ENCODE peak calls at places on chromosomes 3 and 15, in five cellular contexts. One of them, this sample, is unnamed.
A peak's percentile ranks its signal among the peaks of the same experiment; 100 is the strongest.

GRCh38 chr3:182509312-182509711 is 284.0 kb upstream of the ATP11B start:
- DNase-seq in foreskin fibroblast: no peak
- DNase-seq in PC-9: no peak
- DNase-seq in HFF-Myc: no peak
- DNase-seq in WTC11: no peak
- DNase-seq in this sample: no peak

GRCh38 chr3:51686512-51687215 is 15.6 kb downstream of the TEX264 start:
- DNase-seq in PC-9: no peak
- DNase-seq in WTC11: no peak
- DNase-seq in HFF-Myc: no peak
- DNase-seq in foreskin fibroblast: peak; percentile 58
- DNase-seq in this sample: no peak

GRCh38 chr3:124811441-124811840 is 75.7 kb downstream of the ITGB5 start:
- DNase-seq in WTC11: no peak
- DNase-seq in foreskin fibroblast: peak; percentile 69
- DNase-seq in PC-9: no peak
- DNase-seq in HFF-Myc: no peak
- DNase-seq in this sample: no peak

GRCh38 chr3:181797431-181797830 is 85.7 kb downstream of the SOX2 start:
- DNase-seq in WTC11: no peak
- DNase-seq in HFF-Myc: no peak
- DNase-seq in foreskin fibroblast: no peak
- DNase-seq in PC-9: no peak
- DNase-seq in this sample: no peak

GRCh38 chr3:41893977-41894376 is 67.9 kb downstream of the ULK4 start:
- DNase-seq in HFF-Myc: peak; percentile 12
- DNase-seq in foreskin fibroblast: peak; percentile 72
- DNase-seq in WTC11: no peak
- DNase-seq in PC-9: no peak
- DNase-seq in this sample: no peak

GRCh38 chr15:91779960-91780359 is 73.5 kb upstream of the SLCO3A1 start:
- DNase-seq in HFF-Myc: no peak
- DNase-seq in PC-9: no peak
- DNase-seq in foreskin fibroblast: no peak
- DNase-seq in WTC11: no peak
- DNase-seq in this sample: no peak

GRCh38 chr15:28919679-28920655 is 34.2 kb downstream of the APBA2 start:
- DNase-seq in foreskin fibroblast: no peak
- DNase-seq in HFF-Myc: no peak
- DNase-seq in PC-9: no peak
- DNase-seq in WTC11: peak; percentile 3
- DNase-seq in this sample: peak; percentile 54

GRCh38 chr15:64894395-64895056 is 17.2 kb upstream of the ANKDD1A start:
- DNase-seq in HFF-Myc: no peak
- DNase-seq in PC-9: no peak
- DNase-seq in WTC11: peak; percentile 55
- DNase-seq in foreskin fibroblast: no peak
- DNase-seq in this sample: no peak

GRCh38 chr15:63402498-63403253 is 21.0 kb upstream of the CA12 start:
- DNase-seq in PC-9: no peak
- DNase-seq in HFF-Myc: no peak
- DNase-seq in WTC11: no peak
- DNase-seq in foreskin fibroblast: peak; percentile 67
- DNase-seq in this sample: no peak

GRCh38 chr15:77634266-77634962 is 1.7 kb upstream of the LINGO1 start:
- DNase-seq in PC-9: no peak
- DNase-seq in HFF-Myc: no peak
- DNase-seq in foreskin fibroblast: peak; percentile 53
- DNase-seq in WTC11: peak; percentile 92
- DNase-seq in this sample: no peak

GRCh38 chr3:87052499-87053260 is 61.7 kb upstream of the VGLL3 start:
- DNase-seq in HFF-Myc: no peak
- DNase-seq in WTC11: peak; percentile 45
- DNase-seq in foreskin fibroblast: no peak
- DNase-seq in PC-9: no peak
- DNase-seq in this sample: peak; percentile 90

GRCh38 chr3:176490357-176490756 is 706.9 kb downstream of the TBL1XR1 start:
- DNase-seq in WTC11: no peak
- DNase-seq in foreskin fibroblast: no peak
- DNase-seq in HFF-Myc: no peak
- DNase-seq in PC-9: no peak
- DNase-seq in this sample: no peak

GRCh38 chr3:25513642-25514266 is 85.7 kb downstream of the RARB start:
- DNase-seq in foreskin fibroblast: no peak
- DNase-seq in HFF-Myc: no peak
- DNase-seq in PC-9: no peak
- DNase-seq in WTC11: no peak
- DNase-seq in this sample: no peak

GRCh38 chr3:111392911-111393351 is 149.1 kb upstream of the CD96 start:
- DNase-seq in PC-9: peak; percentile 73
- DNase-seq in foreskin fibroblast: no peak
- DNase-seq in HFF-Myc: peak; percentile 16
- DNase-seq in WTC11: no peak
- DNase-seq in this sample: no peak

GRCh38 chr3:17290894-17291293 is 406.1 kb downstream of the PLCL2 start:
- DNase-seq in PC-9: no peak
- DNase-seq in foreskin fibroblast: peak; percentile 4
- DNase-seq in WTC11: no peak
- DNase-seq in HFF-Myc: no peak
- DNase-seq in this sample: no peak

GRCh38 chr3:3127432-3128010 is 781 bp downstream of the TRNT1 start:
- DNase-seq in WTC11: no peak
- DNase-seq in HFF-Myc: no peak
- DNase-seq in foreskin fibroblast: peak; percentile 40
- DNase-seq in PC-9: no peak
- DNase-seq in this sample: no peak

GRCh38 chr3:124263168-124263567 is 271.2 kb upstream of the ROPN1 start:
- DNase-seq in WTC11: no peak
- DNase-seq in foreskin fibroblast: peak; percentile 80
- DNase-seq in PC-9: peak; percentile 42
- DNase-seq in HFF-Myc: peak; percentile 67
- DNase-seq in this sample: no peak

GRCh38 chr3:50297384-50297775 is 1.8 kb downstream of the HYAL3 start:
- DNase-seq in WTC11: no peak
- DNase-seq in PC-9: no peak
- DNase-seq in foreskin fibroblast: no peak
- DNase-seq in HFF-Myc: no peak
- DNase-seq in this sample: no peak

GRCh38 chr3:73580343-73580742 is 44.4 kb downstream of the PDZRN3 start:
- DNase-seq in WTC11: no peak
- DNase-seq in HFF-Myc: peak; percentile 88
- DNase-seq in PC-9: no peak
- DNase-seq in foreskin fibroblast: peak; percentile 94
- DNase-seq in this sample: no peak

GRCh38 chr3:45367451-45367850 is 20.9 kb upstream of the LARS2 start:
- DNase-seq in PC-9: no peak
- DNase-seq in foreskin fibroblast: peak; percentile 81
- DNase-seq in HFF-Myc: peak; percentile 17
- DNase-seq in WTC11: no peak
- DNase-seq in this sample: no peak

GRCh38 chr15:46892621-46893160 is 824.6 kb upstream of the SEMA6D start:
- DNase-seq in WTC11: no peak
- DNase-seq in HFF-Myc: no peak
- DNase-seq in PC-9: no peak
- DNase-seq in foreskin fibroblast: peak; percentile 34
- DNase-seq in this sample: no peak

GRCh38 chr15:75720787-75721461 is 8.3 kb upstream of the CSPG4 start:
- DNase-seq in foreskin fibroblast: peak; percentile 52
- DNase-seq in HFF-Myc: no peak
- DNase-seq in WTC11: peak; percentile 54
- DNase-seq in PC-9: peak; percentile 82
- DNase-seq in this sample: no peak

GRCh38 chr15:89116404-89116803 is 28.1 kb downstream of the ABHD2 start:
- DNase-seq in WTC11: no peak
- DNase-seq in PC-9: no peak
- DNase-seq in HFF-Myc: no peak
- DNase-seq in foreskin fibroblast: no peak
- DNase-seq in this sample: no peak

GRCh38 chr3:79737530-79737929 is 30.3 kb downstream of the ROBO1 start:
- DNase-seq in foreskin fibroblast: no peak
- DNase-seq in HFF-Myc: no peak
- DNase-seq in PC-9: no peak
- DNase-seq in WTC11: no peak
- DNase-seq in this sample: no peak

GRCh38 chr15:33108518-33108917 is 86.0 kb downstream of the FMN1 start:
- DNase-seq in HFF-Myc: no peak
- DNase-seq in foreskin fibroblast: no peak
- DNase-seq in WTC11: no peak
- DNase-seq in PC-9: no peak
- DNase-seq in this sample: no peak

GRCh38 chr15:65610871-65611718 is at the start of gene INTS14:
- DNase-seq in WTC11: peak; percentile 99
- DNase-seq in foreskin fibroblast: peak; percentile 99
- DNase-seq in HFF-Myc: peak; percentile 84
- DNase-seq in PC-9: peak; percentile 79
- DNase-seq in this sample: peak; percentile 98

GRCh38 chr3:14208977-14209394 is 30.4 kb downstream of the LSM3 start:
- DNase-seq in PC-9: no peak
- DNase-seq in foreskin fibroblast: peak; percentile 19
- DNase-seq in HFF-Myc: no peak
- DNase-seq in WTC11: no peak
- DNase-seq in this sample: no peak

GRCh38 chr3:66490214-66490613 is 10.6 kb downstream of the LRIG1 start:
- DNase-seq in foreskin fibroblast: peak; percentile 45
- DNase-seq in WTC11: no peak
- DNase-seq in HFF-Myc: no peak
- DNase-seq in PC-9: no peak
- DNase-seq in this sample: no peak

GRCh38 chr3:50170689-50171088 is 15.6 kb downstream of the SEMA3F start:
- DNase-seq in HFF-Myc: no peak
- DNase-seq in PC-9: no peak
- DNase-seq in WTC11: no peak
- DNase-seq in foreskin fibroblast: peak; percentile 67
- DNase-seq in this sample: no peak

GRCh38 chr3:156180077-156180476 is 59.7 kb downstream of the KCNAB1 start:
- DNase-seq in HFF-Myc: no peak
- DNase-seq in foreskin fibroblast: peak; percentile 55
- DNase-seq in WTC11: no peak
- DNase-seq in PC-9: no peak
- DNase-seq in this sample: no peak

GRCh38 chr3:12135029-12135634 is 23.6 kb downstream of the TIMP4 start:
- DNase-seq in foreskin fibroblast: peak; percentile 89
- DNase-seq in HFF-Myc: no peak
- DNase-seq in PC-9: peak; percentile 54
- DNase-seq in WTC11: peak; percentile 74
- DNase-seq in this sample: no peak

GRCh38 chr3:117346878-117347277 is 637.3 kb downstream of the TUSC7 start:
- DNase-seq in WTC11: no peak
- DNase-seq in foreskin fibroblast: no peak
- DNase-seq in HFF-Myc: no peak
- DNase-seq in PC-9: no peak
- DNase-seq in this sample: no peak

GRCh38 chr15:62495670-62496328 is 330.7 kb upstream of the C2CD4B start:
- DNase-seq in PC-9: peak; percentile 35
- DNase-seq in WTC11: no peak
- DNase-seq in HFF-Myc: peak; percentile 77
- DNase-seq in foreskin fibroblast: peak; percentile 95
- DNase-seq in this sample: no peak

DNA sequence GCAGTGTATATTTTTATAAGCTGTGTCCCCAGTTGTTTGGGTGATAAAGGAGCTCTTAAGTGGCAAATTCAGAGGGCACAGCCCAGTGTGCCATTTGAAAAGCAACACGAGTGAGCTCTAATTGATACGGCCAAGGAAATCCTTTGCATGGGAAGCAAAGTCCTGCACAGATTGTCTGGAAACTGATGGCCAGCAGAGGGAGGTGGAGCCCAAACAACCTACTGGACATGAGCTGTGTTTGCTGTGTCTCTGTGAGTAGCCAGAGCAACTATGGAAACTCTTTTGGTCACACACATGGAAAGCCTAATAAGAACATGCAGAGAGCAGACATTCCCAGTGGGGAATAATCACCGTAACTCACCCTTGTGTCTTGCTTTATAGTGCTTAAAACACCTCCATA is 24.4 kb downstream of the ONECUT1 start:
- DNase-seq in PC-9: no peak
- DNase-seq in WTC11: no peak
- DNase-seq in foreskin fibroblast: peak; percentile 41
- DNase-seq in HFF-Myc: no peak
- DNase-seq in this sample: no peak
- TF ChIP-seq CTCF in PC-9: peak; percentile 35
- TF ChIP-seq CTCF in WTC11: no peak
- TF ChIP-seq CTCF in foreskin fibroblast: peak; percentile 32
- TF ChIP-seq CTCF in HFF-Myc: peak; percentile 34
- TF ChIP-seq CTCF in this sample: peak; percentile 56

GRCh38 chr3:122305818-122306621 is 19.0 kb upstream of the CSTA start:
- DNase-seq in HFF-Myc: no peak
- DNase-seq in WTC11: peak; percentile 30
- DNase-seq in foreskin fibroblast: peak; percentile 20
- DNase-seq in PC-9: peak; percentile 41
- DNase-seq in this sample: no peak
- TF ChIP-seq CTCF in HFF-Myc: no peak
- TF ChIP-seq CTCF in WTC11: no peak
- TF ChIP-seq CTCF in foreskin fibroblast: no peak
- TF ChIP-seq CTCF in PC-9: peak; percentile 53
- TF ChIP-seq CTCF in this sample: peak; percentile 33

GRCh38 chr15:34621675-34622074 is 38.2 kb upstream of the GOLGA8B start:
- DNase-seq in foreskin fibroblast: peak; percentile 68
- DNase-seq in WTC11: no peak
- DNase-seq in HFF-Myc: no peak
- DNase-seq in PC-9: no peak
- DNase-seq in this sample: no peak
- TF ChIP-seq CTCF in foreskin fibroblast: peak; percentile 36
- TF ChIP-seq CTCF in WTC11: no peak
- TF ChIP-seq CTCF in HFF-Myc: peak; percentile 36
- TF ChIP-seq CTCF in PC-9: peak; percentile 34
- TF ChIP-seq CTCF in this sample: peak; percentile 69

DNA sequence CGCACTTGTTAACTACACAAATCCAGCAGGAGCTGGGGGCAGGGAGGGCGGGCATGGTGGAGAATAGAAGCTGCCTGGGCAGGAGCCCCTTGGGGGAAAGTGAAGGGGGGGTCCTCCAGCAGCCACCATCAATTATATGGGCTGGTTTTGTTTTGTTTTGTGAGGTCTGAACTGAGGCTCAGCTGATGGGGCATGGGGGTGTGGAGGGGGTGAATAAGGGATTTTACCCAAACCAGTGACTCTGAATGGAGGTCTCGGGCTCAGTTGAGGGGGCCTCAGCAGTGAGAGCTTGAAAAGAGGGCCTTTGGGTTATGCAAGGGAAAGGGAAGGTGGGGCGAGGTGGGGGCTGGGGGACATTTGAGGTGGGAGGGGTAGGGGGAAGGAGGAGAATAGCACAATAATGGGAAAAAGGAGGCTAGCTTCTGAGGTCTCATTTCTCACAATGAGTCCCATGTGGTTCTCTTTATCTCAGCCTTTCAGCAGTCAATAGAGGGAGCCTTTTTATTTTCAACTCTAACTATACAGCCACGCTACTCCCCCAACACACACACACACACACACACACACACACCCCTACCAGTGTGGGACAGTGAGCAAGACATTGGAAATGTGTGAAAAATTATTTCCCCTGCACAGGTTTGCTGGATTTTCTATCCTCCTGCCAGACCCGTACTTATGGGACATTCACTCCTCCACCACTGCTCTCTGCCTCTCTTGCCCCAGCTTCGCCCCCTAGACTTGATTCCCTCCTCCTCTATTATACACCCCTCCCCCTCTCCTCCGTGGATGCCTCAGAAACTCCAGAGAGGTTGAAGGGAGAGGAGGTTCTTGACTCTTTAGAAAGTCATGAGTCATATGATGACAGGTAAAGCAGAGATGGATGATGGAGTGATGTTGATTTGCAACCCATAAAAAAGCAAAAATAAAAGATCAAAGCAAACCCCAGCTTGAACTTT is 96.0 kb downstream of the GTPBP8 start:
- DNase-seq in HFF-Myc: peak; percentile 19
- DNase-seq in foreskin fibroblast: no peak
- DNase-seq in PC-9: no peak
- DNase-seq in WTC11: no peak
- DNase-seq in this sample: no peak
- TF ChIP-seq CTCF in HFF-Myc: no peak
- TF ChIP-seq CTCF in foreskin fibroblast: no peak
- TF ChIP-seq CTCF in PC-9: no peak
- TF ChIP-seq CTCF in WTC11: no peak
- TF ChIP-seq CTCF in this sample: no peak